ENCODE peak calls at places on chromosome 4, in nine cellular contexts. Z is RPMI8226; I is activated naive CD4-positive, alpha-beta T cell treated with anti-CD3 and anti-CD28 coated beads for 36 hours; T is stimulated activated CD4-positive, alpha-beta T cell treated with anti-CD3 and anti-CD28 coated beads, Interleukin-2, amount 100 ng/mL, for 48 hours; V is mammary epithelial cell; L is glomerular endothelial cell; H is effector memory CD4-positive, alpha-beta T cell; D is activated CD8-positive, alpha-beta memory T cell treated with anti-CD3 and anti-CD28 coated beads for 48 hours; Q is CD8-positive, alpha-beta T cell. U is an unnamed sample.

GRCh38 chr4:85431881-85432280 is 43.1 kb upstream of the ARHGAP24 start:
- DNase-seq in Z (no peak), H (no peak), L (no peak), Q (no peak), T (no peak), I (no peak), D (no peak), V (no peak), U (no peak)

GRCh38 chr4:66572949-66573348 is 902.7 kb upstream of the EPHA5 start:
- DNase-seq in H (no peak), I (no peak), T (no peak), V (peak; percentile 58), D (no peak), Q (no peak), Z (no peak), L (no peak), U (no peak)

GRCh38 chr4:137946423-137946822 is 295.7 kb downstream of the SLC7A11 start:
- DNase-seq in L (no peak), V (peak; percentile 5), Z (no peak), T (no peak), I (no peak), D (no peak), Q (no peak), H (no peak), U (no peak)

GRCh38 chr4:30866907-30867306 is 146.7 kb downstream of the PCDH7 start:
- DNase-seq in L (no peak), T (no peak), V (peak; percentile 46), I (no peak), H (no peak), Q (no peak), D (no peak), Z (no peak), U (no peak)

GRCh38 chr4:5638316-5638715 is 70.0 kb downstream of the EVC2 start:
- DNase-seq in H (no peak), Q (no peak), L (no peak), Z (no peak), I (no peak), T (no peak), V (peak; percentile 75), D (no peak), U (no peak)

GRCh38 chr4:10640535-10641159 is 43.9 kb downstream of the CLNK start:
- DNase-seq in Z (peak; percentile 39), Q (no peak), L (no peak), V (peak; percentile 56), T (no peak), D (no peak), I (no peak), H (no peak), U (no peak)

GRCh38 chr4:107888237-107888636 is 43.1 kb upstream of the CYP2U1 start:
- DNase-seq in I (peak; percentile 23), Q (no peak), T (no peak), V (no peak), Z (no peak), H (no peak), L (no peak), D (no peak), U (peak; percentile 31)

GRCh38 chr4:156193116-156193515 is 239.4 kb upstream of the CTSO start:
- DNase-seq in Z (peak; percentile 21), V (no peak), T (no peak), L (no peak), D (no peak), H (no peak), I (no peak), Q (no peak), U (no peak)

GRCh38 chr4:183626168-183626567 is 32.8 kb downstream of the RWDD4 start:
- DNase-seq in Z (no peak), V (no peak), D (no peak), H (no peak), L (no peak), Q (no peak), T (no peak), I (no peak), U (no peak)

GRCh38 chr4:90825849-90826248 is 698.7 kb downstream of the CCSER1 start:
- DNase-seq in H (no peak), V (no peak), T (no peak), L (no peak), I (no peak), Q (no peak), D (no peak), Z (no peak), U (no peak)